ENCODE peak calls at places on chromosomes 2 and 18, in five cellular contexts. A is LHCN-M2, U is PC-3, F is lower lobe of right lung, L is fibroblast of pulmonary artery. M is an unnamed sample.

GRCh38 chr2:28598484-28598883 is 102.6 kb downstream of the PLB1 start:
- DNase-seq in A (no peak), U (no peak), F (no peak), L (no peak), M (no peak)

GRCh38 chr2:240590681-240591111 is 4.2 kb downstream of the CAPN10 start:
- DNase-seq in A (no peak), U (no peak), F (peak; percentile 41), L (no peak), M (peak; percentile 43)

GRCh38 chr18:75477913-75478312 is 50.4 kb upstream of the SMIM21 start:
- DNase-seq in A (peak; percentile 52), U (peak; percentile 17), F (no peak), L (peak; percentile 42), M (no peak)

GRCh38 chr2:61785583-61785982 is 68.3 kb downstream of the FAM161A start:
- DNase-seq in A (no peak), U (no peak), F (no peak), L (no peak), M (no peak)

GRCh38 chr2:36539631-36540030 is 58.3 kb downstream of the FEZ2 start:
- DNase-seq in A (no peak), U (peak; percentile 61), F (no peak), L (peak; percentile 24), M (no peak)

GRCh38 chr18:63320041-63320689 is 596 bp upstream of the BCL2 start:
- DNase-seq in A (peak; percentile 78), U (peak; percentile 63), F (peak; percentile 85), L (peak; percentile 85), M (peak; percentile 90)

GRCh38 chr2:213164263-213164662 is 12.9 kb upstream of the IKZF2 start:
- DNase-seq in A (no peak), U (no peak), F (no peak), L (no peak), M (no peak)

GRCh38 chr18:42086288-42086687 is 131.3 kb downstream of the PIK3C3 start:
- DNase-seq in A (no peak), U (peak; percentile 22), F (no peak), L (peak; percentile 20), M (no peak)

GRCh38 chr2:100730290-100730868 is 89.6 kb upstream of the NPAS2 start:
- DNase-seq in A (peak; percentile 70), U (peak; percentile 88), F (peak; percentile 61), L (peak; percentile 90), M (peak; percentile 75)

GRCh38 chr2:130767408-130767775 is 12.1 kb downstream of the AMER3 start:
- DNase-seq in A (no peak), U (no peak), F (no peak), L (no peak), M (no peak)

GRCh38 chr2:67290451-67290991 is 106.6 kb upstream of the ETAA1 start:
- DNase-seq in A (peak; percentile 61), U (peak; percentile 98), F (no peak), L (peak; percentile 73), M (no peak)

GRCh38 chr2:237674731-237675276 is 47.4 kb downstream of the LRRFIP1 start:
- DNase-seq in A (peak; percentile 81), U (peak; percentile 41), F (peak; percentile 94), L (peak; percentile 93), M (peak; percentile 94)

GRCh38 chr18:78255013-78255412 is 724.6 kb upstream of the SALL3 start:
- DNase-seq in A (no peak), U (no peak), F (no peak), L (no peak), M (no peak)

GRCh38 chr18:42114310-42114943 is 159.4 kb downstream of the PIK3C3 start:
- DNase-seq in A (peak; percentile 70), U (peak; percentile 66), F (no peak), L (peak; percentile 87), M (no peak)

GRCh38 chr2:238096311-238097011 is 3.7 kb upstream of the ESPNL start:
- DNase-seq in A (no peak), U (no peak), F (no peak), L (no peak), M (peak; percentile 55)

GRCh38 chr18:31574359-31574758 is 17.3 kb upstream of the TTR start:
- DNase-seq in A (no peak), U (no peak), F (no peak), L (no peak), M (no peak)

GRCh38 chr2:173043466-173043865 is 32.2 kb upstream of the MAP3K20 start:
- DNase-seq in A (no peak), U (no peak), F (peak; percentile 77), L (no peak), M (peak; percentile 69)

GRCh38 chr2:37898448-37898847 is 26.6 kb upstream of the RMDN2 start:
- DNase-seq in A (no peak), U (no peak), F (no peak), L (no peak), M (no peak)

GRCh38 chr2:9140570-9141378 is 65.8 kb upstream of the ASAP2 start:
- DNase-seq in A (no peak), U (no peak), F (no peak), L (no peak), M (no peak)

GRCh38 chr18:49017813-49018552 is 67.2 kb upstream of the SMAD7 start:
- DNase-seq in A (no peak), U (no peak), F (peak; percentile 32), L (no peak), M (peak; percentile 50)

GRCh38 chr2:139122711-139123158 is 342.5 kb upstream of the NXPH2 start:
- DNase-seq in A (peak; percentile 94), U (peak; percentile 96), F (no peak), L (peak; percentile 60), M (no peak)

GRCh38 chr2:240387669-240388358 is 47.6 kb upstream of the GPC1 start:
- DNase-seq in A (peak; percentile 98), U (peak; percentile 96), F (peak; percentile 40), L (peak; percentile 96), M (no peak)

GRCh38 chr2:64754587-64754986 is 100.9 kb upstream of the SERTAD2 start:
- DNase-seq in A (no peak), U (no peak), F (no peak), L (no peak), M (no peak)

GRCh38 chr2:11833601-11834000 is 87.2 kb downstream of the LPIN1 start:
- DNase-seq in A (no peak), U (no peak), F (no peak), L (peak; percentile 32), M (no peak)